ENCODE peak calls at places on chromosomes 1 and 21, in eight cellular contexts. X is iPS-NIHi11; H is stimulated activated CD8-positive, alpha-beta memory T cell treated with anti-CD3 and anti-CD28 coated beads, Interleukin-15, amount 100 ng/mL, for 1 hour; I is iPS DF 6.9; R is GM19239; J is HS-5; O is heart left ventricle; U is fibroblast of mammary gland. Q is an unnamed sample.

GRCh38 chr1:3124246-3124645 is 55.2 kb downstream of the PRDM16 start:
- DNase-seq in X (no peak), H (no peak), I (no peak), R (no peak), J (no peak), O (no peak), U (no peak), Q (no peak)

GRCh38 chr21:27070881-27071670 is 104.2 kb upstream of the ADAMTS5 start:
- DNase-seq in X (no peak), H (no peak), I (no peak), R (no peak), J (no peak), O (no peak), U (no peak), Q (no peak)

GRCh38 chr1:59511476-59512465 is 214.9 kb downstream of the FGGY start:
- DNase-seq in X (no peak), H (no peak), I (no peak), R (no peak), J (no peak), O (no peak), U (peak; percentile 49), Q (peak; percentile 28)

GRCh38 chr1:54037476-54037875 is 15.5 kb downstream of the TMEM59 start:
- DNase-seq in X (no peak), H (no peak), I (no peak), R (no peak), J (no peak), O (no peak), U (peak; percentile 47), Q (peak; percentile 42)

GRCh38 chr21:45078877-45079281 is 4.5 kb downstream of the ADARB1 start:
- DNase-seq in X (no peak), H (peak; percentile 46), I (no peak), R (no peak), J (peak; percentile 45), O (no peak), U (peak; percentile 76), Q (peak; percentile 96)

GRCh38 chr1:150696590-150696989 is 364 bp downstream of the GOLPH3L start:
- DNase-seq in X (peak; percentile 17), H (no peak), I (no peak), R (no peak), J (no peak), O (no peak), U (no peak), Q (peak; percentile 13)

GRCh38 chr21:29299046-29299905 is 554 bp downstream of the BACH1 start:
- DNase-seq in X (peak; percentile 73), H (peak; percentile 35), I (no peak), R (no peak), J (no peak), O (peak; percentile 73), U (peak; percentile 55), Q (peak; percentile 58)

GRCh38 chr1:149995927-149996326 is 14.6 kb downstream of the OTUD7B start:
- DNase-seq in X (no peak), H (no peak), I (no peak), R (no peak), J (peak; percentile 44), O (no peak), U (peak; percentile 63), Q (no peak)

GRCh38 chr1:167262820-167263219 is 42.1 kb downstream of the POU2F1 start:
- DNase-seq in X (no peak), H (no peak), I (no peak), R (no peak), J (no peak), O (no peak), U (no peak), Q (no peak)

GRCh38 chr21:45828580-45829565 is 152.7 kb upstream of the COL6A1 start:
- DNase-seq in X (no peak), H (no peak), I (no peak), R (no peak), J (no peak), O (no peak), U (no peak), Q (no peak)

GRCh38 chr1:179921472-179921871 is 33.1 kb upstream of the CEP350 start:
- DNase-seq in X (peak; percentile 17), H (no peak), I (no peak), R (no peak), J (no peak), O (no peak), U (no peak), Q (no peak)

GRCh38 chr1:16174261-16174871 is 18.5 kb upstream of the EPHA2 start:
- DNase-seq in X (no peak), H (no peak), I (no peak), R (no peak), J (no peak), O (no peak), U (no peak), Q (no peak)

GRCh38 chr1:201264072-201264471 is 19.2 kb upstream of the PKP1 start:
- DNase-seq in X (no peak), H (no peak), I (no peak), R (no peak), J (no peak), O (no peak), U (no peak), Q (no peak)

GRCh38 chr1:45200906-45201500 is 5.4 kb downstream of the ZSWIM5 start:
- DNase-seq in X (no peak), H (no peak), I (no peak), R (no peak), J (no peak), O (no peak), U (no peak), Q (no peak)

GRCh38 chr1:152050886-152051764 is 14.3 kb upstream of the S100A11 start:
- DNase-seq in X (no peak), H (no peak), I (no peak), R (no peak), J (no peak), O (no peak), U (peak; percentile 85), Q (peak; percentile 6)

Q was measured in cardiac fibroblast.